ENCODE peak calls at places on chromosomes 7 and 10, in six cellular contexts. C is nephron progenitor cell, X is lung, H is HT1080, M is GM10248, Q is NCI-H1694 treated with DMSO at 0.1 percent for 48 hours. Z is an unnamed sample.

GRCh38 chr10:43595739-43596298 is 10.4 kb upstream of the ZNF485 start:
- DNase-seq in H (no peak), M (no peak), Q (no peak), X (no peak), C (no peak), Z (no peak)

GRCh38 chr7:102927303-102927933 is 14.6 kb downstream of the LRRC17 start:
- DNase-seq in Q (no peak), X (no peak), M (no peak), H (peak; percentile 28), C (no peak), Z (no peak)

GRCh38 chr7:47579458-47579857 is 2.5 kb downstream of the TNS3 start:
- DNase-seq in H (no peak), M (no peak), C (no peak), Q (no peak), X (no peak), Z (no peak)

GRCh38 chr7:123242467-123243097 is 42.8 kb upstream of the SLC13A1 start:
- DNase-seq in Q (no peak), M (no peak), H (peak; percentile 1), C (no peak), X (no peak), Z (peak; percentile 8)

GRCh38 chr10:95319239-95319638 is 28.4 kb upstream of the PDLIM1 start:
- DNase-seq in H (no peak), Q (no peak), M (no peak), C (no peak), X (no peak), Z (no peak)

GRCh38 chr10:102229810-102230263 is 3.7 kb downstream of the ELOVL3 start:
- DNase-seq in Q (peak; percentile 63), M (peak; percentile 86), X (peak; percentile 88), C (peak; percentile 89), H (peak; percentile 67), Z (peak; percentile 89)

GRCh38 chr7:127914693-127915092 is 116.5 kb downstream of the LRRC4 start:
- DNase-seq in H (no peak), M (no peak), Q (no peak), X (no peak), C (no peak), Z (no peak)

GRCh38 chr7:105719919-105720318 is 138.6 kb upstream of the EFCAB10 start:
- DNase-seq in X (no peak), M (no peak), H (no peak), Q (no peak), C (no peak), Z (no peak)

GRCh38 chr7:927031-927671 is 27.3 kb downstream of the ADAP1 start:
- DNase-seq in M (no peak), Q (no peak), C (no peak), X (no peak), H (no peak), Z (no peak)

GRCh38 chr10:18303851-18304800 is 163.9 kb downstream of the CACNB2 start:
- DNase-seq in C (no peak), M (no peak), X (no peak), H (no peak), Q (no peak), Z (no peak)

GRCh38 chr10:23362069-23362830 is 17.7 kb upstream of the C10orf67 start:
- DNase-seq in C (no peak), H (peak; percentile 4), X (no peak), M (no peak), Q (no peak), Z (no peak)

GRCh38 chr7:42720871-42721835 is 190.7 kb downstream of the C7orf25 start:
- DNase-seq in Q (no peak), C (peak; percentile 14), M (no peak), H (no peak), X (no peak), Z (no peak)

GRCh38 chr7:135878284-135878683 is 98.9 kb downstream of the MTPN start:
- DNase-seq in Q (no peak), M (no peak), X (no peak), C (no peak), H (no peak), Z (no peak)

GRCh38 chr7:122327969-122328368 is 23.4 kb upstream of the FEZF1 start:
- DNase-seq in X (no peak), C (no peak), H (no peak), Q (no peak), M (no peak), Z (no peak)

GRCh38 chr7:150398108-150398964 is 19.2 kb downstream of the ZNF775 start:
- DNase-seq in Q (no peak), H (no peak), C (no peak), X (no peak), M (no peak), Z (no peak)

GRCh38 chr10:129870042-129870757 is 93.9 kb downstream of the EBF3 start:
- DNase-seq in X (no peak), C (no peak), Q (no peak), H (no peak), M (no peak), Z (peak; percentile 58)

GRCh38 chr7:136133491-136133990 is 156.4 kb upstream of the MTPN start:
- DNase-seq in Q (no peak), M (no peak), X (no peak), H (peak; percentile 74), C (peak; percentile 10), Z (no peak)

GRCh38 chr10:22750131-22750530 is 35.8 kb upstream of the PIP4K2A start:
- DNase-seq in M (no peak), X (no peak), C (no peak), Q (no peak), H (no peak), Z (no peak)

GRCh38 chr10:119608316-119609155 is 11.8 kb upstream of the TIAL1 start:
- DNase-seq in X (peak; percentile 39), M (peak; percentile 40), Q (no peak), H (peak; percentile 38), C (peak; percentile 44), Z (peak; percentile 67)

GRCh38 chr7:83677180-83677866 is 28.4 kb upstream of the SEMA3E start:
- DNase-seq in X (no peak), H (peak; percentile 94), Q (no peak), C (no peak), M (no peak), Z (peak; percentile 24)

GRCh38 chr10:133158756-133159610 is 1.0 kb upstream of the KNDC1 start:
- DNase-seq in X (peak; percentile 47), H (no peak), C (peak; percentile 35), Q (no peak), M (no peak), Z (no peak)

GRCh38 chr10:916716-917415 is 14.6 kb downstream of the LARP4B start:
- DNase-seq in Q (no peak), X (no peak), H (no peak), M (no peak), C (no peak), Z (no peak)

GRCh38 chr7:122337011-122337410 is 32.5 kb upstream of the FEZF1 start:
- DNase-seq in X (no peak), Q (peak; percentile 71), M (no peak), H (no peak), C (no peak), Z (no peak)

GRCh38 chr7:130277763-130278643 is 11.3 kb downstream of the CPA2 start:
- DNase-seq in H (no peak), Q (peak; percentile 89), C (peak; percentile 55), X (peak; percentile 33), M (no peak), Z (peak; percentile 77)

GRCh38 chr10:60611291-60611747 is 167.0 kb upstream of the CDK1 start:
- DNase-seq in M (no peak), H (peak; percentile 92), C (peak; percentile 2), X (no peak), Q (no peak), Z (no peak)

GRCh38 chr10:124007102-124007772 is 86.2 kb downstream of the CHST15 start:
- DNase-seq in M (no peak), X (no peak), Q (no peak), C (no peak), H (no peak), Z (no peak)

GRCh38 chr10:116738359-116738738 is 4.0 kb downstream of the HSPA12A start:
- DNase-seq in M (no peak), X (no peak), Q (no peak), H (no peak), C (no peak), Z (no peak)

GRCh38 chr7:87543623-87544022 is 57.1 kb downstream of the ABCB1 start:
- DNase-seq in Q (no peak), X (no peak), M (no peak), C (no peak), H (no peak), Z (no peak)

GRCh38 chr10:119341236-119342016 is 134.1 kb downstream of the GRK5 start:
- DNase-seq in H (peak; percentile 90), M (peak; percentile 47), C (no peak), Q (no peak), X (no peak), Z (no peak)

GRCh38 chr7:96596120-96596826 is 113.4 kb downstream of the SEM1 start:
- DNase-seq in M (no peak), H (peak; percentile 15), X (no peak), C (no peak), Q (peak; percentile 3), Z (peak; percentile 50)

GRCh38 chr7:112985377-112985987 is 101.1 kb downstream of the GPR85 start:
- DNase-seq in M (no peak), Q (no peak), H (peak; percentile 47), X (no peak), C (no peak), Z (no peak)

GRCh38 chr10:23694446-23694920 is 255.6 kb downstream of the OTUD1 start:
- DNase-seq in H (no peak), C (peak; percentile 69), X (no peak), Q (no peak), M (no peak), Z (peak; percentile 36)

GRCh38 chr7:141416691-141417268 is 134.4 kb upstream of the AGK start:
- DNase-seq in H (no peak), M (no peak), X (no peak), C (no peak), Q (no peak), Z (no peak)

GRCh38 chr10:77179015-77179695 is 458.5 kb downstream of the KCNMA1 start:
- DNase-seq in H (peak; percentile 95), Q (no peak), C (no peak), M (no peak), X (peak; percentile 34), Z (no peak)

GRCh38 chr7:66013938-66014337 is 31.9 kb upstream of the GUSB start:
- DNase-seq in Q (no peak), H (peak; percentile 21), X (peak; percentile 56), M (no peak), C (no peak), Z (peak; percentile 49)

Z was measured in SK-N-SH.